ENCODE peak calls at places on chromosomes 2 and 18, in six cellular contexts. Z, Q, D, X, G and M are unnamed samples. For H3K4me1, the result is how much of the 10 kb centered on the place peaks cover.

GRCh38 chr2:110869472-110870446 is 137.4 kb downstream of the ACOXL start:
- DNase-seq in Z (peak), Q (no peak), D (peak), X (no peak), G (no peak), M (no peak)

GRCh38 chr2:182668671-182669070 is 47.4 kb upstream of the DNAJC10 start:
- DNase-seq in Z (no peak), Q (no peak), D (peak), X (peak), G (no peak), M (no peak)

GRCh38 chr2:240269886-240270285 is 129.4 kb upstream of the OTOS start:
- DNase-seq in Z (no peak), Q (no peak), D (no peak), X (no peak), G (no peak), M (no peak)

GRCh38 chr2:120175000-120175581 is 48.1 kb downstream of the TMEM185B start:
- DNase-seq in Z (peak), Q (no peak), D (peak), X (peak), G (peak), M (no peak)

GRCh38 chr2:21793461-21793860 is 669.7 kb downstream of the TDRD15 start:
- DNase-seq in Z (no peak), Q (no peak), D (peak), X (no peak), G (no peak), M (no peak)

GRCh38 chr2:138037090-138037489 is 72.8 kb downstream of the HNMT start:
- DNase-seq in Z (no peak), Q (no peak), D (no peak), X (no peak), G (no peak), M (no peak)

GRCh38 chr2:101327863-101328394 is 19.4 kb upstream of the RNF149 start:
- DNase-seq in Z (no peak), Q (no peak), D (no peak), X (peak), G (no peak), M (no peak)

GRCh38 chr2:11073251-11073650 is 82.0 kb upstream of the SLC66A3 start:
- DNase-seq in Z (peak), Q (no peak), D (peak), X (peak), G (peak), M (no peak)

GRCh38 chr2:126571403-126571802 is 84.6 kb upstream of the GYPC start:
- DNase-seq in Z (no peak), Q (no peak), D (no peak), X (no peak), G (no peak), M (no peak)

GRCh38 chr2:8669157-8669852 is 12.6 kb upstream of the ID2 start:
- DNase-seq in Z (peak), Q (no peak), D (peak), X (no peak), G (no peak), M (peak)

GRCh38 chr18:10705291-10705690 is 179.5 kb downstream of the NAPG start:
- DNase-seq in Z (no peak), Q (peak), D (no peak), X (no peak), G (no peak), M (no peak)

GRCh38 chr18:50745946-50746345 is 73.9 kb downstream of the MRO start:
- DNase-seq in Z (no peak), Q (no peak), D (no peak), X (no peak), G (no peak), M (no peak)

GRCh38 chr18:34128436-34128835 is 96.3 kb downstream of the NOL4 start:
- DNase-seq in Z (no peak), Q (no peak), D (peak), X (no peak), G (no peak), M (no peak)

GRCh38 chr2:44745460-44745859 is 196.0 kb upstream of the SIX3 start:
- DNase-seq in Z (no peak), Q (no peak), D (no peak), X (no peak), G (no peak), M (no peak)

GRCh38 chr2:32235315-32235714 is 29.4 kb downstream of the NLRC4 start:
- DNase-seq in Z (no peak), Q (no peak), D (peak), X (no peak), G (no peak), M (no peak)

GRCh38 chr2:4963106-4963505 is 729.1 kb upstream of the SOX11 start:
- DNase-seq in Z (no peak), Q (no peak), D (no peak), X (no peak), G (no peak), M (no peak)

GRCh38 chr18:67318651-67319050 is 197.9 kb downstream of the DSEL start:
- DNase-seq in Z (no peak), Q (no peak), D (peak), X (no peak), G (no peak), M (no peak)

GRCh38 chr2:111185496-111186022 is 64.8 kb downstream of the BCL2L11 start:
- DNase-seq in Z (peak), Q (peak), D (no peak), X (peak), G (no peak), M (peak)

GRCh38 chr2:121282800-121283382 is 2.1 kb downstream of the TFCP2L1 start:
- DNase-seq in Z (no peak), Q (no peak), D (no peak), X (peak), G (no peak), M (no peak)

GRCh38 chr18:22422909-22423548 is 5.3 kb upstream of the CTAGE1 start:
- DNase-seq in Z (no peak), Q (no peak), D (peak), X (peak), G (no peak), M (peak)

GRCh38 chr2:231711677-231712461 is 3.5 kb downstream of the PTMA start:
- DNase-seq in Z (no peak), Q (no peak), D (no peak), X (no peak), G (no peak), M (no peak)

GRCh38 chr2:236667526-236667925 is 97.9 kb downstream of the ACKR3 start:
- DNase-seq in Z (no peak), Q (no peak), D (no peak), X (no peak), G (no peak), M (no peak)

GRCh38 chr2:164190700-164191099 is 430.6 kb downstream of the GRB14 start:
- DNase-seq in Z (no peak), Q (no peak), D (no peak), X (no peak), G (no peak), M (no peak)

GRCh38 chr2:20326163-20326780 is 24.4 kb downstream of the PUM2 start:
- DNase-seq in Z (peak), Q (no peak), D (peak), X (peak), G (peak), M (peak)

GRCh38 chr2:20327370-20327769 is 23.3 kb downstream of the PUM2 start:
- DNase-seq in Z (no peak), Q (no peak), D (no peak), X (no peak), G (no peak), M (no peak)

GRCh38 chr2:20333738-20334137 is 16.9 kb downstream of the PUM2 start:
- DNase-seq in Z (no peak), Q (no peak), D (no peak), X (no peak), G (no peak), M (no peak)

GRCh38 chr2:20334645-20335203 is 15.9 kb downstream of the PUM2 start:
- DNase-seq in Z (no peak), Q (no peak), D (no peak), X (no peak), G (no peak), M (no peak)

GRCh38 chr2:20330202-20330601 is 20.4 kb downstream of the PUM2 start:
- DNase-seq in Z (no peak), Q (no peak), D (no peak), X (no peak), G (no peak), M (no peak)
- H3K4me1 ChIP-seq in Z (under half), Q (under half), D (under half), X (under half), G (under half), M (under half)

DNA sequence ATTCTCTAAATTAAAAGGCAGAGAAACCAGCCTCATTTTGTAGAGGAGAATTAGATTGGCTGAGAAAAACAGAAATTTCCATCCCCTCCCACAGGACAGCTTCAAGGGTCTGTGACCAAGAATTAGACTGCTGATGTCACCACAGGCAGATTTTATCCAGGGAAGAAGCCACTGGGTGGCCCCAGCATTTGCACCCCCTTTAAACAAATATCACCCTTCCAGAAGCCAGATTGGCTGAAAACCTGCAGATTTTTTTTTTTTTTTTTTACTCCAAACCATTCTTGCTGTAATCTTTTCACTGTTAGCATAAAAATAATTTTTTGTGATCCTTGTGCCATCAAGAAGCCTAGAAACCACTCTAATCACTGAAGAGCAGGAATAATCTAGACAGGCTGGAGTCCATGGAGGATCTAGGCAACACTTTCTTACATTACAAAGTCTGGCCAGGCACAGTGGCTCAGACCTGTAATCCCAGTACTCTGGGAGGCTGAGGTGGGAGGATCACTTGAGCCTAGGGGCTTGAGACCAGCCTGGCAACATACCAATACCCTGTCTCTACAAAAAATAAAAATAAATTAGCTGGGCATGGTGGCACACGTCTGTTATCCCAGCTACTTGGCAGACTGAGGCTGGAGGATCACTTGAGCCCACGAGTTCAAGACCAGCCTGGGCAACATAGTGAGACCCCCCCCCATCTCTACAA is 11.9 kb downstream of the WDFY1 start:
- DNase-seq in Z (no peak), Q (no peak), D (no peak), X (no peak), G (no peak), M (no peak)
- H3K4me1 ChIP-seq in Z (under half), Q (under half), D (under half), X (under half), G (under half), M (under half)

GRCh38 chr2:17617508-17617907 is 77.0 kb downstream of the VSNL1 start:
- DNase-seq in Z (no peak), Q (no peak), D (no peak), X (no peak), G (no peak), M (no peak)
- H3K4me1 ChIP-seq in Z (under half), Q (under half), D (under half), X (under half), G (under half), M (under half)

DNA sequence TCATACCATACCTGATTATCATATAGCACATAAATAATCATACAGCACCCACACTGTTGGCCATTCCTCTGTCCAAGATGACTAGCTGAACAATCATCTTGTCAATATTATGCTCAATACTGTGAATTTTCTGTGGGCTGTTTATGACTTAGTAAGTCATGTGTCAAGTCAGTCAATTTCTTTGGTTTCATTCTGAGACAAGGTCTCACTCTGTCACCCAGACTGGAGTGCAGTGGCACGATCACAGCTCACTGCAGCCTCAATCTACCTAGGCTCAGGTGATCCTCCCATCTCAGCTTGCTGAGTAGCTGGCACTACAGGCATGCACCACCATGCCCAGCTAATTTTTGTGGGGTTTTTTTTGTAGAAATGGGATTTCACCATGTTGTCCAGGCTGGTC is 5.7 kb downstream of the MCM6 start:
- DNase-seq in Z (no peak), Q (no peak), D (no peak), X (no peak), G (no peak), M (no peak)
- H3K4me1 ChIP-seq in Z (under half), Q (under half), D (under half), X (under half), G (under half), M (under half)

DNA sequence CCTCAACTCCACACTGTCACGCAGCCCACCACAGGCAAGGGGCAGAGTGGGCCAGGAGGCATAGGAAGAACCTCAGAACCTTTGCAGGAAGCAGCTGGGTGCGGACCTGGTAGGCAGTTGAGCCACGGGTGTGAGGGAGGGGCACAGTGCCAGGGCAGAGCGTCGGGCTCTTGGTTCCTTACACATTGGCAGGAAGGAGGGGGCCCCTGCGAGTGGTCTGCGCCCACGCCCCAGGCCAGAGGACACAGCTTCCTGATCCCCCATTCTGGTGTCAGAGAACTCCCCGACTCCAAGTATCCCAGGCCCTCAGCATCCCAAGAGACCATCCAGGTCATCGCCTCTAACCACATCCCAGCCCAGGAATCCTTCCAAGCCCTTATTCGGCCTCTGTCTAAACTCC is 61.5 kb downstream of the TNS1 start:
- DNase-seq in Z (no peak), Q (no peak), D (no peak), X (no peak), G (no peak), M (no peak)
- H3K4me1 ChIP-seq in Z (under half), Q (under half), D (under half), X (under half), G (under half), M (under half)

DNA sequence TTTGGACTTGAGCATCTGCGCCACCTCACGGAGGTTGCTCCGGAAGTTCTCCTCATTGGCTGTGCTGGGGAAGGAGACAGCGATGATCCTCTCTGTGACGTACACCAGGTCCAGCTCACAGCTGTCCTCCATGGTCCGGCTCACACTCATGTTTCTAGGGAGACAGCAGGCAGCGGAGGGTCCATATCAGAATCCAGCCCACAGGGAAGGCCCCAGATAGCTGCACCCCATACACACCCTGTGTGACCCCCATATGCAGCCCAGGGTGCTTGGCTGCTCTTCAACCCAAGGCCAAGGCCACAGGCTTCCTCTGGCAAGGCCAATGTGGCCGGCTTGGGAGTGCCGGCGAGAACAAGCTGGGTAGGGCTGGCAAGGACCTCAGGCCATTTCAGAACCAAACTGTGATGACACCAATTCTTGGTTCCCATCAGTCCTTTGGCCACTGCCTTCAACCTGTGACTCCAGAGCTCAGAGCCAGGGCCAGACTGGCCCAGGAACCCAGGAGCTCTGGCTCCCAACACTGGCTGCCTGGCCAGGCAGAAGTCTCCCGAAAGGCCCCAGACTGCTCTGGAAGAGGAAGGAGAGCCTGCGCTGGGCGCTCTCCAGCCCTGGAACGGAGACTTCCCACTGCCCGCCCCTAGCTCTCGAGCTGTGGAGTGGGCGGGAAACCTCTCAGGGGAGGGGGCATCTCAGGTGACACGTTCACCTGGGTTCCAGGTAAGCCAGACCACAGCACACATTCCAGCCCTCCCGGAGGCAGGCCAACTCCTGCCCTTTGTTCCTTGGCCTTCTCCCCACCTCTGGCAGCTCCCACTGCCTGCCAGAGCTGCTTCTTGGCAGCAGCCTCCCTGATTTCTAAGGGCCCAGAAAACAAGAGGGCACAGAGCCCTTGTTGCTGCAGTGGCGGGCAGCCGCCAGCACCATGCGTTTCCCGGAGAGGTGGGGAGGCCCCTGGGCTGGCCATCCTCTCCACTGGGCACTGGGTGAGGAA is 104.7 kb downstream of the TNS1 start:
- DNase-seq in Z (no peak), Q (peak), D (no peak), X (peak), G (no peak), M (peak)
- H3K4me1 ChIP-seq in Z (under half), Q (under half), D (under half), X (under half), G (under half), M (half or more)